ENCODE peak calls at places on chromosomes 7 and 10, in four cellular contexts. Y is T1000, P is RPMI8226, F is heart left ventricle. T is an unnamed sample.
A peak's percentile ranks its signal among the peaks of the same experiment; 100 is the strongest.

GRCh38 chr10:83734278-83734677 is 405.0 kb upstream of the GHITM start:
- DNase-seq in Y (no peak), P (no peak), F (no peak), T (no peak)

GRCh38 chr10:132308588-132309451 is 1.1 kb upstream of the STK32C start:
- DNase-seq in Y (no peak), P (no peak), F (no peak), T (no peak)

GRCh38 chr10:78852856-78853255 is 215.9 kb upstream of the ZMIZ1 start:
- DNase-seq in Y (no peak), P (peak; percentile 4), F (no peak), T (no peak)

GRCh38 chr7:84105582-84105981 is 89.0 kb downstream of the SEMA3A start:
- DNase-seq in Y (no peak), P (no peak), F (no peak), T (no peak)

GRCh38 chr7:101832205-101832631 is 14.8 kb downstream of the CUX1 start:
- DNase-seq in Y (no peak), P (no peak), F (no peak), T (no peak)

GRCh38 chr7:152543801-152544200 is 108.0 kb upstream of the KMT2C start:
- DNase-seq in Y (no peak), P (no peak), F (no peak), T (no peak)

GRCh38 chr10:52212062-52212461 is 102.0 kb upstream of the DKK1 start:
- DNase-seq in Y (no peak), P (no peak), F (peak; percentile 29), T (no peak)

GRCh38 chr7:71615017-71615416 is 483.1 kb downstream of the GALNT17 start:
- DNase-seq in Y (no peak), P (no peak), F (peak; percentile 83), T (no peak)

GRCh38 chr10:1766049-1766448 is 28.7 kb upstream of the ADARB2 start:
- DNase-seq in Y (no peak), P (no peak), F (no peak), T (no peak)

GRCh38 chr10:98134117-98134430 is 383 bp upstream of the R3HCC1L start:
- DNase-seq in Y (no peak), P (no peak), F (no peak), T (no peak)

GRCh38 chr7:139854803-139855497 is 25.9 kb downstream of the TBXAS1 start:
- DNase-seq in Y (no peak), P (no peak), F (no peak), T (no peak)

GRCh38 chr10:132141076-132141475 is 45.7 kb upstream of the DPYSL4 start:
- DNase-seq in Y (no peak), P (no peak), F (peak; percentile 10), T (no peak)

GRCh38 chr10:97274828-97275227 is 17.6 kb downstream of the ARHGAP19 start:
- DNase-seq in Y (no peak), P (no peak), F (no peak), T (no peak)

GRCh38 chr7:1434891-1435670 is 24.2 kb downstream of the MICALL2 start:
- DNase-seq in Y (no peak), P (no peak), F (no peak), T (no peak)

T was measured in Right ventricle myocardium inferior.